ENCODE peak calls at places on chromosomes 5 and 9, in seven cellular contexts. T is AG04450, K is glutamatergic neuron, D is testis, V is kidney, C is BJ, S is fibroblast of pulmonary artery. B is an unnamed sample.
A peak's percentile ranks its signal among the peaks of the same experiment; 100 is the strongest.

GRCh38 chr5:179126506-179126991 is 66.4 kb downstream of the ZNF354C start:
- DNase-seq in T (no peak), K (no peak), C (no peak), V (peak; percentile 62), D (no peak), S (no peak), B (no peak)

GRCh38 chr5:81601912-81602311 is 149.0 kb downstream of the SSBP2 start:
- DNase-seq in V (no peak), K (no peak), S (peak; percentile 51), T (no peak), C (no peak), D (no peak), B (no peak)

GRCh38 chr9:105693435-105694275 is 686 bp upstream of the TMEM38B start:
- DNase-seq in S (no peak), D (no peak), C (no peak), T (no peak), V (no peak), K (no peak), B (peak; percentile 45)

GRCh38 chr5:14414615-14415515 is 166.7 kb upstream of the OTULINL start:
- DNase-seq in S (no peak), C (no peak), D (no peak), K (no peak), T (no peak), V (no peak), B (no peak)

GRCh38 chr5:52948418-52949076 is 40.6 kb upstream of the ITGA2 start:
- DNase-seq in V (no peak), C (peak; percentile 55), K (peak; percentile 42), S (peak; percentile 94), T (peak; percentile 69), D (peak; percentile 79), B (peak; percentile 3)

GRCh38 chr5:54390539-54391031 is 64.9 kb upstream of the HSPB3 start:
- DNase-seq in T (no peak), K (no peak), C (no peak), D (no peak), S (no peak), V (no peak), B (no peak)

GRCh38 chr9:21812945-21813568 is 10.6 kb downstream of the MTAP start:
- DNase-seq in T (no peak), D (peak; percentile 80), V (peak; percentile 80), K (peak; percentile 82), C (no peak), S (peak; percentile 86), B (peak; percentile 50)

GRCh38 chr5:170738840-170739239 is 44.7 kb upstream of the GABRP start:
- DNase-seq in K (no peak), T (no peak), V (no peak), D (no peak), C (no peak), S (no peak), B (no peak)

GRCh38 chr5:151896041-151896691 is 28.5 kb downstream of the GLRA1 start:
- DNase-seq in K (no peak), D (no peak), T (no peak), V (no peak), C (peak; percentile 31), S (peak; percentile 46), B (no peak)

GRCh38 chr5:3598725-3599282 is 3.2 kb downstream of the IRX1 start:
- DNase-seq in V (no peak), C (no peak), T (no peak), S (no peak), D (no peak), K (no peak), B (no peak)

GRCh38 chr5:15209053-15209762 is 290.8 kb upstream of the FBXL7 start:
- DNase-seq in T (no peak), S (peak; percentile 55), D (no peak), K (no peak), C (no peak), V (no peak), B (no peak)

GRCh38 chr5:79774171-79774854 is 84.7 kb downstream of the CMYA5 start:
- DNase-seq in V (peak; percentile 37), K (peak; percentile 25), D (peak; percentile 38), C (no peak), T (no peak), S (peak; percentile 29), B (no peak)
- TF ChIP-seq CTCF in V (peak; percentile 28), K (no peak), D (peak; percentile 8), C (peak; percentile 33), T (peak; percentile 34), S (peak; percentile 39), B (no peak)

DNA sequence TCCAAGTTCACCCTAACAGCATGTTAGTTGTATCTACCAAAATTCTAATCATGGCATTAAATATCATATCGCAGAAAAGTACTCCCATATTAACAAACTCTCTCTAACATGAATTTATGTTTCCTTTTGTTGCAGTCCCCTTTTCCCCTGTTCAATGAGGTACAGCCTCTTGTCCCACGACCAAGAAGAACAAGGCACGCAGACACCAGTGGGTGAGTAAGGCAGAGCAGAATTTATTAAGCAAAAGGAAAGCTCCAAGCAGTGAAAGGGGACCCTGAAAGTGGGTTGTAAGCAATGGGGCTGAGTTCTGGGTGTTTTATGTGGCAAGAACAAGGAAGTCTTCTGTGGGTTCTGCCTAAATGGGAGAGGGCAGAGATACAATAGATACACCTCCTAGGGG is 183.5 kb downstream of the LURAP1L start:
- DNase-seq in C (no peak), D (no peak), S (no peak), T (no peak), V (no peak), K (no peak), B (no peak)
- TF ChIP-seq CTCF in C (no peak), D (no peak), S (no peak), T (no peak), V (no peak), K (no peak), B (no peak)

DNA sequence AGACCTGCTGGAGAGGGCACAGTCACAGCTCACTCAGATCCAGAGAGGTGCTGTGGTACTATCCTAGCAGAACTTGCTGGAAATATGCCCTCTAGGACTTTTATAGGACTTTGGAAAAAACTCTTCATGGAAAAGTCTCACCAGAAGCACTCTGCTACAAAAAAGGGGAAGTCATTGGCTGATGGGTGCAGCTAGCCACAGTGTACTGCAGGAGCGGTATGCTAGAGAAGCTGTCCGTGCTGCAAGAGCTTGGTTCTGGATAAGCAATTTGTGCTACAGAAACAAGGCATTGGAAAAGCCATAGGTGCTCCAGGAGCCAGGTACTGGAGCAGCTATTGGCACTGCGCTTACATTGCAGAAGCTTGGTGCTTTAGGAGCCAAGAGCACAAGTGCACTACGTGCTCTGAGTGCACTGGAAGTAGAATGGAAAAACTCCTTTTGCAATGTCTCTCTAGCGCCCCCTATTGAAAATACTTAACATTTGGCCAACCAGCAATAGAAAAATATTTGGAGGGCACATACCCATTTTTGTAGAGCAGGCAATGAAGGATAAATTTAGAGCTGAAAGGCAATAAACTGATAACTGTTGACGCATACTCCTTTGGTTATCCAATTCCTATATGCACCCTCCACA is 83.4 kb downstream of the MEGF10 start:
- DNase-seq in C (no peak), D (no peak), S (no peak), K (no peak), T (no peak), V (no peak), B (no peak)
- TF ChIP-seq CTCF in C (peak; percentile 28), D (peak; percentile 16), S (peak; percentile 14), K (peak; percentile 71), T (peak; percentile 18), V (no peak), B (no peak)

DNA sequence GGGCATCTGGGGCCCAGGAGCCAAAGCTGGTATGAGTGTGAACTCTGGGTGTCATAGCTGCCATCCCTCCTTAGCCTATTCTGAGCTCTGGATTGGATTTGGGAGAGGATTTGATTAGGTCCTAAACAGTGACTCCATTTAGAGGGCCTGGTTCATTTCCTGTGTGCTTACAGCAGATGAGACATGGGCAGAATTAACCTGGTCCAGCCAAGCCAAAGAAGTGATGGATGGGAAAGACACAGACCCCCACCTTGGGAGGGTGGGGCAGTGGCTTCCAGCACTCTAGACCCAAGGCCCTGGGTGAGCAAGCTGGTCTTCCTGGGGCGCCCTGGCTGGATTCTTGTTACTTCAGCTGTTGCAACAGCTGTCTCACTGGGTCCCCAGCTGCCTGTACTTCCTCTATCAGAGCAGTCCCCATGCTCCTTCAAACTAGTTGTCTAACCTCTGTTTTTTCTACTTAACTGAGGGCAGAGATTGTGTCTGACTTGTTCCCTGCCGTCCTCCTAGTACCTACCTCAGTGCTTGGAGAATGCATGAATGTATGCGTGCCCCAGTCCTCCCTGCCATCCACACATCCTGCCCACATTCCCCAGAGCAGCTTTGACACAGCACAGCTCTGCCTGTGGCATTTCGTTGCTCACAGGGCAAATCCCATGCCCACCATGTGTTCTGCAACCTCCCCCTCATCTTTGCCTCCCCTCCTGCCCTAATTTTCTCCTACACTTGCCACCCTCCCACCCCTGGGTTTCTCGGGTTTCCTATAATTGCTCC is 115.9 kb downstream of the RGS3 start:
- DNase-seq in S (no peak), D (no peak), V (peak; percentile 78), K (no peak), C (no peak), T (no peak), B (no peak)
- TF ChIP-seq CTCF in S (no peak), D (no peak), V (no peak), K (no peak), C (no peak), T (no peak), B (no peak)

B was measured in HL-60.